ENCODE peak calls at places on chromosomes 5 and 9, in ten cellular contexts. I, E, A, F, N, L, K, R, C and M are unnamed samples.

GRCh38 chr9:109986423-109987055 is 206.5 kb downstream of the PALM2AKAP2 start:
- ATAC-seq in I (no peak), E (no peak), A (no peak), F (no peak), N (no peak), L (no peak), K (no peak), R (no peak), C (peak; percentile 44), M (no peak)

GRCh38 chr9:75990905-75991304 is 100.4 kb downstream of the PCSK5 start:
- ATAC-seq in I (no peak), E (no peak), A (no peak), F (no peak), N (no peak), L (no peak), K (no peak), R (no peak), C (no peak), M (no peak)

GRCh38 chr9:34554211-34555001 is 31.6 kb upstream of the ENHO start:
- ATAC-seq in I (no peak), E (no peak), A (no peak), F (no peak), N (no peak), L (peak; percentile 31), K (peak; percentile 47), R (no peak), C (no peak), M (no peak)

GRCh38 chr9:131982102-131982501 is 97.6 kb downstream of the MED27 start:
- ATAC-seq in I (no peak), E (no peak), A (no peak), F (no peak), N (no peak), L (no peak), K (no peak), R (no peak), C (no peak), M (no peak)

GRCh38 chr9:76269789-76270188 is 124.4 kb downstream of the RFK start:
- ATAC-seq in I (no peak), E (no peak), A (no peak), F (no peak), N (no peak), L (no peak), K (no peak), R (no peak), C (no peak), M (no peak)

GRCh38 chr5:34486808-34487201 is 169.3 kb upstream of the RAI14 start:
- ATAC-seq in I (no peak), E (peak; percentile 19), A (no peak), F (no peak), N (no peak), L (peak; percentile 66), K (no peak), R (no peak), C (peak; percentile 28), M (no peak)

GRCh38 chr5:156004754-156005153 is 322.2 kb upstream of the SGCD start:
- ATAC-seq in I (no peak), E (no peak), A (no peak), F (no peak), N (no peak), L (no peak), K (no peak), R (no peak), C (peak; percentile 43), M (no peak)

GRCh38 chr9:100473271-100474081 is 527 bp downstream of the TMEFF1 start:
- ATAC-seq in I (peak; percentile 50), E (peak; percentile 72), A (peak; percentile 71), F (peak; percentile 74), N (peak; percentile 72), L (peak; percentile 86), K (peak; percentile 49), R (peak; percentile 80), C (peak; percentile 64), M (peak; percentile 78)

GRCh38 chr9:21402387-21403247 is 6.3 kb upstream of the IFNA8 start:
- ATAC-seq in I (no peak), E (no peak), A (peak; percentile 49), F (peak; percentile 49), N (peak; percentile 53), L (peak; percentile 51), K (peak; percentile 96), R (peak; percentile 60), C (no peak), M (no peak)

GRCh38 chr5:132064738-132065331 is 4.4 kb downstream of the IL3 start:
- ATAC-seq in I (peak; percentile 79), E (peak; percentile 70), A (peak; percentile 76), F (peak; percentile 90), N (peak; percentile 67), L (peak; percentile 85), K (peak; percentile 82), R (peak; percentile 73), C (peak; percentile 73), M (peak; percentile 70)

GRCh38 chr5:139664727-139665351 is 16.7 kb downstream of the CXXC5 start:
- ATAC-seq in I (peak; percentile 4), E (peak; percentile 48), A (no peak), F (no peak), N (no peak), L (no peak), K (no peak), R (no peak), C (peak; percentile 3), M (no peak)

GRCh38 chr5:115986358-115986757 is 24.1 kb downstream of the LVRN start:
- ATAC-seq in I (no peak), E (peak; percentile 68), A (no peak), F (peak; percentile 21), N (no peak), L (no peak), K (no peak), R (no peak), C (peak; percentile 74), M (no peak)

GRCh38 chr9:73213300-73213699 is 61.6 kb downstream of the ANXA1 start:
- ATAC-seq in I (no peak), E (no peak), A (no peak), F (no peak), N (no peak), L (no peak), K (no peak), R (no peak), C (no peak), M (no peak)

GRCh38 chr9:94553029-94553938 is 1.6 kb upstream of the PCAT7 start:
- ATAC-seq in I (no peak), E (no peak), A (no peak), F (no peak), N (no peak), L (peak; percentile 85), K (peak; percentile 6), R (no peak), C (no peak), M (no peak)

GRCh38 chr9:127947841-127948710 is 10.4 kb upstream of the DPM2 start:
- ATAC-seq in I (no peak), E (no peak), A (no peak), F (no peak), N (no peak), L (no peak), K (no peak), R (no peak), C (no peak), M (no peak)

GRCh38 chr5:157930710-157931109 is 71.8 kb upstream of the CLINT1 start:
- ATAC-seq in I (no peak), E (peak; percentile 81), A (no peak), F (no peak), N (no peak), L (no peak), K (no peak), R (no peak), C (peak; percentile 39), M (no peak)

GRCh38 chr5:38290028-38290653 is 31.8 kb downstream of the EGFLAM start:
- ATAC-seq in I (no peak), E (no peak), A (no peak), F (no peak), N (no peak), L (no peak), K (no peak), R (no peak), C (no peak), M (no peak)

GRCh38 chr9:71648453-71648852 is 119.9 kb downstream of the CEMIP2 start:
- ATAC-seq in I (no peak), E (no peak), A (no peak), F (no peak), N (no peak), L (no peak), K (no peak), R (no peak), C (no peak), M (no peak)

GRCh38 chr5:142644127-142644526 is 41.8 kb downstream of the FGF1 start:
- ATAC-seq in I (no peak), E (no peak), A (no peak), F (no peak), N (no peak), L (no peak), K (no peak), R (no peak), C (no peak), M (no peak)

GRCh38 chr5:170503970-170504525 is at the start of gene KCNIP1:
- ATAC-seq in I (peak; percentile 65), E (peak; percentile 71), A (no peak), F (peak; percentile 49), N (no peak), L (no peak), K (peak; percentile 84), R (no peak), C (peak; percentile 62), M (no peak)

GRCh38 chr5:96614110-96614691 is 48.0 kb upstream of the CAST start:
- ATAC-seq in I (peak; percentile 87), E (peak; percentile 81), A (peak; percentile 54), F (peak; percentile 96), N (no peak), L (peak; percentile 83), K (peak; percentile 96), R (peak; percentile 39), C (peak; percentile 94), M (no peak)